ENCODE peak calls at places on chromosomes 6 and 20, in six cellular contexts. R, M, J, K, U and H are unnamed samples. For H3K9me3 and H3K4me1, the result is how much of the 10 kb centered on the place peaks cover.

GRCh38 chr6:25267662-25268061 is 11.5 kb upstream of the CARMIL1 start:
- DNase-seq in R (no peak), M (no peak), J (no peak), K (no peak), U (no peak), H (no peak)

GRCh38 chr20:6802227-6802626 is 34.7 kb downstream of the BMP2 start:
- DNase-seq in R (no peak), M (no peak), J (no peak), K (no peak), U (no peak), H (no peak)

GRCh38 chr6:148144917-148145521 is 197.6 kb upstream of the SASH1 start:
- DNase-seq in R (peak), M (peak), J (peak), K (peak), U (peak), H (peak)

GRCh38 chr6:70686548-70687133 is 19.0 kb downstream of the SMAP1 start:
- DNase-seq in R (peak), M (peak), J (no peak), K (no peak), U (peak), H (no peak)

GRCh38 chr20:63505723-63506122 is 6.8 kb upstream of the EEF1A2 start:
- DNase-seq in R (no peak), M (no peak), J (no peak), K (no peak), U (no peak), H (no peak)

GRCh38 chr6:102075539-102075938 is 682.0 kb downstream of the GRIK2 start:
- DNase-seq in R (no peak), M (no peak), J (no peak), K (no peak), U (no peak), H (no peak)

GRCh38 chr6:137495652-137496391 is 1.6 kb upstream of the OLIG3 start:
- DNase-seq in R (no peak), M (no peak), J (no peak), K (no peak), U (no peak), H (no peak)

GRCh38 chr6:24099181-24099580 is 26.8 kb upstream of the NRSN1 start:
- DNase-seq in R (no peak), M (no peak), J (no peak), K (no peak), U (no peak), H (no peak)

GRCh38 chr20:46709459-46710148 is at the start of gene SLC2A10:
- DNase-seq in R (peak), M (peak), J (no peak), K (peak), U (no peak), H (peak)

GRCh38 chr6:95601133-95601532 is 23.8 kb downstream of the MANEA start:
- DNase-seq in R (no peak), M (no peak), J (no peak), K (no peak), U (no peak), H (no peak)

GRCh38 chr6:124869412-124869811 is 92.8 kb upstream of the RNF217 start:
- DNase-seq in R (no peak), M (no peak), J (no peak), K (no peak), U (no peak), H (no peak)

GRCh38 chr20:31414381-31414780 is 8.4 kb upstream of the DEFB121 start:
- DNase-seq in R (no peak), M (no peak), J (no peak), K (no peak), U (no peak), H (no peak)
- H3K9me3 ChIP-seq in R (under half), M (under half), J (under half), K (under half), U (under half), H (under half)

GRCh38 chr6:33757113-33757512 is 10.4 kb upstream of the IP6K3 start:
- DNase-seq in R (no peak), M (no peak), J (no peak), K (no peak), U (no peak), H (no peak)
- H3K4me1 ChIP-seq in R (under half), M (under half), J (under half), K (under half), U (under half), H (under half)

DNA sequence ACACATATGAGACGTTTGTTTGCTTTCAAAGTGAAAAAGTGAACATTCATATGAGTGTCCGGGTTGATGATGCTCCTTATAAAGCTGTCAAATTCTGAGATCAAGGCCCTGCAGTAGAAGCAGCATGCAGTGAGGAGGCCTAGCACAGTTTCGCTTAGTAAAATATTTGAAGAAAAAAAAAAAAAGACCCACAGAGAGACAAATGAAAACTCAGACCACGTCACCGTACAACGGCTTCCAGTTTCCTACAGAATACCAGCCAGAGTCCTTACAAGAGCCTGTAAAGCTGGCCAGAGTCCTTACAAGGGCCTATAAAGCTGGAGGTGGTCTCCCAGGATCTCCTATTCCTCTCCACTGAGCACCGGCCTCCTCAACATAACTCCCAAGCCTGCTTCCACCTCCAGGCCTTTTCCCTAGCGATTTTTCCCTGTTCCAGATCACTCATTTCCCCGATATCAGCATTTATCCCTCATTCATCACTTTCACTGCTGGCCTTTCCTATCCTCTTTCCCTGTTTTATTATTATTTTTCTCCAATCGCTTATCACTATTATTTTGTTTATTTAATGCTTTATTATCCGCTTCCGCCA is 1.5 kb upstream of the HMGN4 start:
- DNase-seq in R (no peak), M (peak), J (no peak), K (peak), U (no peak), H (peak)
- TF ChIP-seq POLR2A in R (no peak), M (no peak), J (no peak), K (no peak), U (no peak), H (no peak)

GRCh38 chr6:10437891-10438290 is 23.0 kb upstream of the TFAP2A start:
- DNase-seq in R (no peak), M (no peak), J (no peak), K (no peak), U (no peak), H (no peak)

GRCh38 chr6:10434235-10434634 is 19.4 kb upstream of the TFAP2A start:
- DNase-seq in R (no peak), M (no peak), J (no peak), K (no peak), U (no peak), H (no peak)

GRCh38 chr6:10429638-10430427 is 15.0 kb upstream of the TFAP2A start:
- DNase-seq in R (no peak), M (peak), J (no peak), K (no peak), U (no peak), H (no peak)

GRCh38 chr6:10431423-10432164 is 16.7 kb upstream of the TFAP2A start:
- DNase-seq in R (no peak), M (no peak), J (no peak), K (no peak), U (no peak), H (no peak)

DNA sequence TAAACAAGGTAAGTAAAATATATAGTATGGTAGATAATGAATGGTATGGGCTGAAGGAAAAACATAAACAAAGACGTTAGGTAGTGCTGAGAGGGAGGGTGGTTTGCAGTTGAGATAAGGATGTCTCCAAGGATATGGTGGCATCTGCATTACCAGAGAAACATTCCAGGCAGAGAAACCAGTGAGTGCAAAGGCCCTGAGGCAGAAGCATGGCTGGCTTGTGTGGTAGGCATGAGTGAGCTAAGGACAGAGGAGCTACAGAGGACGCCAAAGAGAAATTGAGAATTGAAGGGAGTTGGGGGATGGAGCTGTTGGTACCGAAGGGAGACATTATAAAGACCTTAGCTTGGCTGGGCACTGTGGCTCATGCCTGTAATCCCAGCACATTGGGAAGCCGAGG is 18.4 kb upstream of the TFAP2A start:
- DNase-seq in R (no peak), M (no peak), J (no peak), K (no peak), U (no peak), H (no peak)
- H3K9me3 ChIP-seq in R (under half), M (under half), J (under half), K (under half), U (under half), H (under half)

DNA sequence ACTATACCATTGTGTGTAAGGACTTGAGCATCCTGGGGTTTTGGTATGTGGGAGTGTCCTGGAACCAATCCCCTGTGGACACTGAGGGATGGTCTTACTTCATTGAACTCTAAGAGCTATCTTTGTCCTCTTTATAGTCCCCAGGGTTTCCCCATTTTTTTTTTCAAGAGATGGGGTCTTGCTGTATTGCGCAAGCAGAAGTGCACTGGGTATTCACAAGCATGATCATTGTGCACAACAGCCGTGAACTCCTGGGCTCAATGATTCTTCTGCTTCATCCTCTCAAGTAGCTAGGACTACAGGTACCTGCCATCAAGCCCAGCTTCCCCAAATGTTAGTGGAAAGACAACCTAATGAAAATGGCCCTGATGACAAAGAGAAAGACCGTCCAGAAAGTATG is 2.2 kb upstream of the ASCC3 start:
- DNase-seq in R (no peak), M (no peak), J (no peak), K (no peak), U (no peak), H (no peak)
- H3K4me1 ChIP-seq in R (under half), M (under half), J (under half), K (under half), U (under half), H (under half)

GRCh38 chr20:51562334-51563140 is 20.0 kb upstream of the NFATC2 start:
- DNase-seq in R (peak), M (peak), J (peak), K (peak), U (peak), H (peak)
- TF ChIP-seq POLR2A in R (no peak), M (peak), J (no peak), K (peak), U (no peak), H (peak)